ENCODE peak calls at places on chromosomes 5 and 9, in eight cellular contexts. D is AG04450; T is cardiac muscle cell; E is HFFc6; Z is amygdala; R is CD4-positive, alpha-beta memory T cell; G is lower lobe of right lung; A is substantia nigra. W is an unnamed sample.

GRCh38 chr9:129335456-129336129 is 157.5 kb upstream of the IER5L start:
- DNase-seq in A (no peak), R (no peak), D (no peak), T (peak; percentile 53), G (no peak), E (no peak), Z (no peak), W (no peak)

GRCh38 chr9:68872026-68872501 is 141.8 kb downstream of the PRKACG start:
- DNase-seq in A (no peak), T (no peak), Z (no peak), G (no peak), E (no peak), D (no peak), R (no peak), W (no peak)

GRCh38 chr5:96247097-96247675 is 185.9 kb downstream of the PCSK1 start:
- DNase-seq in G (no peak), A (no peak), D (no peak), E (no peak), Z (no peak), T (peak; percentile 50), R (no peak), W (no peak)

GRCh38 chr5:139906661-139907060 is 111.1 kb downstream of the PSD2 start:
- DNase-seq in G (no peak), A (no peak), Z (no peak), D (no peak), R (no peak), T (no peak), E (no peak), W (no peak)

GRCh38 chr5:154190652-154191304 is at the start of gene GALNT10:
- DNase-seq in E (no peak), T (peak; percentile 84), D (no peak), Z (no peak), R (peak; percentile 85), G (peak; percentile 80), A (peak; percentile 58), W (no peak)

GRCh38 chr5:157539623-157540022 is 36.0 kb downstream of the ADAM19 start:
- DNase-seq in R (no peak), T (no peak), D (no peak), G (no peak), A (no peak), E (no peak), Z (no peak), W (no peak)

GRCh38 chr5:58717303-58718012 is 134.6 kb downstream of the RAB3C start:
- DNase-seq in R (no peak), A (no peak), T (no peak), Z (no peak), E (no peak), D (no peak), G (no peak), W (no peak)

GRCh38 chr5:74685979-74686631 is 1.1 kb downstream of the HEXB start:
- DNase-seq in A (no peak), E (no peak), G (no peak), T (peak; percentile 75), R (peak; percentile 4), Z (no peak), D (no peak), W (no peak)

GRCh38 chr5:9456435-9457042 is 89.3 kb downstream of the SEMA5A start:
- DNase-seq in Z (no peak), G (no peak), T (no peak), R (no peak), A (no peak), D (peak; percentile 85), E (peak; percentile 25), W (peak; percentile 67)

GRCh38 chr5:40841068-40841805 is at the start of gene CARD6:
- DNase-seq in D (no peak), G (no peak), E (no peak), T (peak; percentile 62), R (peak; percentile 22), A (no peak), Z (no peak), W (no peak)

GRCh38 chr9:4306066-4306787 is 6.4 kb upstream of the GLIS3 start:
- DNase-seq in E (peak; percentile 36), A (no peak), R (no peak), G (no peak), D (no peak), Z (no peak), T (peak; percentile 75), W (no peak)

GRCh38 chr5:159097461-159098284 is 2.0 kb downstream of the EBF1 start:
- DNase-seq in E (no peak), G (peak; percentile 46), D (no peak), R (no peak), Z (no peak), T (peak; percentile 71), A (no peak), W (no peak)

GRCh38 chr5:179250561-179251225 is 94.6 kb downstream of the ADAMTS2 start:
- DNase-seq in A (no peak), E (no peak), G (peak; percentile 24), T (no peak), D (no peak), Z (no peak), R (no peak), W (no peak)

GRCh38 chr9:116789097-116789496 is 102.0 kb downstream of the TRIM32 start:
- DNase-seq in R (no peak), Z (no peak), A (no peak), G (no peak), T (no peak), D (no peak), E (no peak), W (no peak)

GRCh38 chr5:59517926-59518585 is 375.5 kb downstream of the PDE4D start:
- DNase-seq in Z (no peak), D (peak; percentile 8), T (peak; percentile 35), R (no peak), G (no peak), E (peak; percentile 72), A (no peak), W (peak; percentile 39)

GRCh38 chr9:99433095-99433494 is 211.0 kb downstream of the SEC61B start:
- DNase-seq in R (no peak), A (no peak), D (no peak), T (no peak), Z (no peak), E (no peak), G (no peak), W (no peak)

GRCh38 chr5:167816864-167817263 is 474.6 kb upstream of the WWC1 start:
- DNase-seq in E (no peak), T (no peak), D (no peak), R (no peak), G (no peak), Z (no peak), A (no peak), W (no peak)

GRCh38 chr9:14313378-14313940 is 482 bp downstream of the NFIB start:
- DNase-seq in Z (no peak), G (no peak), D (no peak), R (no peak), E (no peak), T (no peak), A (no peak), W (no peak)